ENCODE peak calls at places on chromosome 9, in four cellular contexts. F is sigmoid colon, V is heart left ventricle, K is foreskin fibroblast. D is an unnamed sample.

GRCh38 chr9:121698627-121699270 is 47.3 kb downstream of the DAB2IP start:
- DNase-seq in F (no peak), V (no peak), K (peak), D (peak)

GRCh38 chr9:134557331-134557730 is 84.3 kb upstream of the COL5A1 start:
- DNase-seq in F (peak), V (no peak), K (no peak), D (no peak)

GRCh38 chr9:83327323-83327722 is 210.9 kb downstream of the FRMD3 start:
- DNase-seq in F (no peak), V (no peak), K (peak), D (peak)

GRCh38 chr9:110580850-110581249 is 1.3 kb upstream of the SVEP1 start:
- DNase-seq in F (no peak), V (no peak), K (peak), D (peak)

GRCh38 chr9:15837079-15837679 is 284.3 kb downstream of the CCDC171 start:
- DNase-seq in F (no peak), V (no peak), K (peak), D (peak)

GRCh38 chr9:105126233-105126632 is 118.2 kb upstream of the SLC44A1 start:
- DNase-seq in F (no peak), V (no peak), K (peak), D (no peak)

GRCh38 chr9:85432599-85432998 is 309.2 kb downstream of the AGTPBP1 start:
- DNase-seq in F (no peak), V (no peak), K (no peak), D (no peak)

GRCh38 chr9:38671748-38672147 is 48.2 kb downstream of the FAM240B start:
- DNase-seq in F (no peak), V (no peak), K (no peak), D (no peak)

GRCh38 chr9:112844771-112845542 is 45.7 kb downstream of the SLC46A2 start:
- DNase-seq in F (peak), V (peak), K (peak), D (peak)

GRCh38 chr9:34010979-34011378 is 37.7 kb downstream of the UBAP2 start:
- DNase-seq in F (no peak), V (no peak), K (peak), D (no peak)

GRCh38 chr9:4116091-4116581 is 183.7 kb downstream of the GLIS3 start:
- DNase-seq in F (no peak), V (no peak), K (peak), D (peak)

GRCh38 chr9:104838958-104839357 is 75.0 kb downstream of the NIPSNAP3B start:
- DNase-seq in F (no peak), V (no peak), K (no peak), D (no peak)

GRCh38 chr9:119029876-119030275 is 339.4 kb downstream of the BRINP1 start:
- DNase-seq in F (no peak), V (no peak), K (no peak), D (no peak)

GRCh38 chr9:36485647-36486453 is 85.8 kb upstream of the RNF38 start:
- DNase-seq in F (peak), V (peak), K (peak), D (peak)

GRCh38 chr9:34510032-34510431 is 12.8 kb downstream of the ENHO start:
- DNase-seq in F (peak), V (no peak), K (no peak), D (no peak)

GRCh38 chr9:16640649-16641048 is 229.8 kb downstream of the BNC2 start:
- DNase-seq in F (no peak), V (no peak), K (peak), D (no peak)

GRCh38 chr9:130946778-130947617 is 8.0 kb upstream of the FIBCD1 start:
- DNase-seq in F (no peak), V (no peak), K (no peak), D (no peak)

GRCh38 chr9:38084556-38084880 is 15.5 kb upstream of the SHB start:
- DNase-seq in F (peak), V (no peak), K (no peak), D (no peak)

GRCh38 chr9:124475158-124475867 is 25.1 kb downstream of the ADGRD2 start:
- DNase-seq in F (no peak), V (no peak), K (no peak), D (no peak)
- TF ChIP-seq CTCF in F (no peak), V (no peak), K (no peak), D (no peak)

GRCh38 chr9:129483467-129484324 is 137.2 kb downstream of the C9orf50 start:
- DNase-seq in F (peak), V (peak), K (peak), D (peak)

GRCh38 chr9:129482521-129483466 is 138.1 kb downstream of the C9orf50 start:
- DNase-seq in F (peak), V (peak), K (peak), D (peak)

GRCh38 chr9:129486496-129487306 is 134.2 kb downstream of the C9orf50 start:
- DNase-seq in F (peak), V (peak), K (peak), D (peak)

GRCh38 chr9:129485140-129485758 is 135.7 kb downstream of the C9orf50 start:
- DNase-seq in F (no peak), V (no peak), K (no peak), D (no peak)

GRCh38 chr9:129484325-129485000 is 136.4 kb downstream of the C9orf50 start:
- DNase-seq in F (no peak), V (no peak), K (no peak), D (no peak)
- H3K4me3 ChIP-seq in F (no peak), V (peak), K (no peak), D (peak)

GRCh38 chr9:78316151-78316892 is 19.4 kb downstream of the PSAT1 start:
- DNase-seq in F (no peak), V (no peak), K (no peak), D (no peak)
- TF ChIP-seq CTCF in F (no peak), V (no peak), K (no peak), D (no peak)

DNA sequence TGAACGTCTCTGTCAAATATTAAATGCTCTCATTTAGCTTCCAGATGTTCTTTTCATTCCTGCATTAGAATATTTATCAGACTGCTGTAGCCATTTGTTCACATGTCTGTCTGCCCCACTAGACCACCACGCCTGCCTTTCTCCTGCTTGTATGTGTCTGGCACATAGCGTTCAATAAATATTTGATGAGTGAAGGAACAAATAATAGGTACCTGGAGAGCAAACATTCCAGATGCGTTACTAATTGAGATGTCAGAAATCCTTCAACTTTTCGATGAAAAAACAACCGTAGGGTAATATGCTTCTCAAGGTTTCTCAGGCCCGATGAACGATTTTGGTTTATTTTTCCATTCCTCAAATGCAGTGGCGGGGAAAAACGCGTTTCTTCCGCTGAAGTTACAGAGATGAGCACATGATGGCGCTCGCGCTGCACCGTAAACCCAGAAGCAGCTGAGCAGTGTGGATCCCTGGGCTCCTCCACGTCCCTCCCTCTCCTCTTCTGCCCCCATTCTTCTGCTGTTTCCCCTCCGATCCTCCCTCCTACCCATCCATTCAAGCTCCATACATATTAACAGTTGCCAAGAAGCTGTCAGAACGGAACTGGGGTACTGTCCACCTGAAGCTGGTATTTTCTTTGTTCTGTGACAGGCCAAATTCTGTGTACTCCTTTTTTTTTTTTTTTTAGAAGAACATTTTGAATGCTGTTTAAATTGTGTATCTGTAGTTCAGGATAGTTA is 245.4 kb downstream of the MPDZ start:
- DNase-seq in F (peak), V (peak), K (peak), D (peak)
- H3K4me3 ChIP-seq in F (no peak), V (peak), K (peak), D (peak)

GRCh38 chr9:26326473-26327044 is 566.0 kb downstream of the CAAP1 start:
- DNase-seq in F (no peak), V (no peak), K (peak), D (peak)
- TF ChIP-seq CTCF in F (peak), V (peak), K (peak), D (peak)

DNA sequence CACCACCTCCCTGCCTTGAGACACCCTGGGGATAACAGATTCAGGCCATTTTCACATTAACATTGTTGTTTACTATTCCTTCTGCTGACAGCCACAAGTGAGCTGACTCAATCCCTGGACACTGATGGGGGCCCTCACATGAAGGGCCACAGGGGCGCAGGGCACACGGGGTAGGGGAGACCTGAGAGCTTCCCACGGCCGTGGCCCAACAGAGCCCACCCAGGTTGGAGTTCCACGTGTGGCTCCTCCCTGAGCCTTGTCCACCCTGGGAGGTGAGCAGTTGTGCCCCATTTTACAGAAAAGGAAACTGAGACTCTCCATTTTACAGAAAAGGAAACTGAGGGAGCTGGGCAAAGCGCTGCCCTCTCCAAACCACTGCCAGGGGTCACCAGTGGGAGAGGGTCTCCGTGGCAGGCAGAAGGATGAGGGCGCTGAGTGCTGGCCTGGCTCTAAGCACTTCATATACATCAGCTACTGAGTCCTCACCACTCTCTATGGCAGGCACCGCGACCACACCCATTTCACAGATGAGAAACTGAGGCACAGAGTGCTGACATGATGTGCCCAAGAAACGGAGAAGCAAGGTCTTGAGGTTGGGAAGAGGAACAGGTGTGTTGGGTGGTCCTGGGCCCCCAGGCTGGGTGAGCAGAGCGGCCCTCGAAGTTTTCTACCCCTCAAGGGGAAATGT is 2.3 kb downstream of the NINJ1 start:
- DNase-seq in F (no peak), V (no peak), K (no peak), D (no peak)
- H3K4me3 ChIP-seq in F (no peak), V (peak), K (no peak), D (no peak)

GRCh38 chr9:88773627-88774244 is 217.5 kb upstream of the S1PR3 start:
- DNase-seq in F (no peak), V (no peak), K (peak), D (no peak)
- TF ChIP-seq CTCF in F (no peak), V (no peak), K (no peak), D (peak)

DNA sequence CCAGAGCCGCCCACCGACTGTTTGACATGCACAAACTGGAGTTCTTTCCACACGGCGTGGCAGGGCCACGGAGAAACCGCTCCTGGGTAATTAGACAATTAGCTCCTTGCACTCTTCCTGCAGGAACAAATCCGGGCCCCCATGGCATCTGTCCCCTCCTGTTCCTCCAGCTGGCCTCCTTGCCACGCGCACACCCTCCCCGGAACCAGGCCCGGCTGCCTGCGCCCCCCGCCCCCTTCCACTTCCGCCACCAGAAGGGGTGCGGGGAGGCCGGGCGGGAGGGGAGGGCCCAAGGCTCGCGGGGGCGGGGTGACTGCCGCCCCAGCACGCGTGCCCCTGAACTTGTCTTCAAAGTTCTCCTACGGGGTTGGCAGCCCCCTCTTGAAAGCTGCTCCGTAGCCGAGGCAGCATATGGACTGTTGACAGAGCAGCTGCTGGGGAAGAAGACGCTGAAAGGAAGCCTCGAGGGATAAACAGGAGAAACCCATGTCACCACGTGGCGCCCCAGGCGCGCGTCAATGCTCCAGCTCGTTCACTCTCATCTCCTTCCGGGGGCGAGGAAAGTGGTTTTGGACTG is 74.4 kb downstream of the SEC61B start:
- DNase-seq in F (peak), V (peak), K (peak), D (no peak)
- H3K4me3 ChIP-seq in F (peak), V (peak), K (no peak), D (no peak)